ENCODE peak calls at places on chromosomes 5 and 9, in eight cellular contexts. One of them, this sample, is unnamed.

GRCh38 chr9:114011313-114011712 is 66.8 kb downstream of the AMBP start:
- DNase-seq in progenitor cell of endocrine pancreas: peak
- DNase-seq in transverse colon: no peak
- DNase-seq in activated B cell treated with CpG ODN at 0.5 μM for 24 hours: no peak
- DNase-seq in GM23338: no peak
- DNase-seq in mucosa of descending colon: peak
- DNase-seq in mesothelial cell of epicardium: no peak
- DNase-seq in cardiac muscle cell: no peak
- DNase-seq in this sample: no peak

GRCh38 chr5:10306806-10307205 is 896 bp downstream of the CMBL start:
- DNase-seq in progenitor cell of endocrine pancreas: no peak
- DNase-seq in transverse colon: no peak
- DNase-seq in activated B cell treated with CpG ODN at 0.5 μM for 24 hours: no peak
- DNase-seq in GM23338: no peak
- DNase-seq in mucosa of descending colon: no peak
- DNase-seq in mesothelial cell of epicardium: no peak
- DNase-seq in cardiac muscle cell: no peak
- DNase-seq in this sample: no peak

GRCh38 chr9:69564557-69564956 is 107.6 kb downstream of the APBA1 start:
- DNase-seq in progenitor cell of endocrine pancreas: no peak
- DNase-seq in transverse colon: no peak
- DNase-seq in activated B cell treated with CpG ODN at 0.5 μM for 24 hours: no peak
- DNase-seq in GM23338: no peak
- DNase-seq in mucosa of descending colon: no peak
- DNase-seq in mesothelial cell of epicardium: no peak
- DNase-seq in cardiac muscle cell: no peak
- DNase-seq in this sample: no peak

GRCh38 chr5:179180921-179181645 is 120.9 kb downstream of the ZNF354C start:
- DNase-seq in progenitor cell of endocrine pancreas: no peak
- DNase-seq in transverse colon: no peak
- DNase-seq in activated B cell treated with CpG ODN at 0.5 μM for 24 hours: no peak
- DNase-seq in GM23338: no peak
- DNase-seq in mucosa of descending colon: no peak
- DNase-seq in mesothelial cell of epicardium: no peak
- DNase-seq in cardiac muscle cell: no peak
- DNase-seq in this sample: no peak

GRCh38 chr5:98768160-98769005 is 5.1 kb upstream of the RGMB start:
- DNase-seq in progenitor cell of endocrine pancreas: peak
- DNase-seq in transverse colon: peak
- DNase-seq in activated B cell treated with CpG ODN at 0.5 μM for 24 hours: peak
- DNase-seq in GM23338: peak
- DNase-seq in mucosa of descending colon: peak
- DNase-seq in mesothelial cell of epicardium: no peak
- DNase-seq in cardiac muscle cell: peak
- DNase-seq in this sample: peak

GRCh38 chr5:175728316-175728715 is 70.4 kb downstream of the HRH2 start:
- DNase-seq in progenitor cell of endocrine pancreas: no peak
- DNase-seq in transverse colon: no peak
- DNase-seq in activated B cell treated with CpG ODN at 0.5 μM for 24 hours: no peak
- DNase-seq in GM23338: no peak
- DNase-seq in mucosa of descending colon: no peak
- DNase-seq in mesothelial cell of epicardium: no peak
- DNase-seq in cardiac muscle cell: peak
- DNase-seq in this sample: no peak

GRCh38 chr5:172897691-172898512 is 61.3 kb upstream of the RPL26L1 start:
- DNase-seq in progenitor cell of endocrine pancreas: no peak
- DNase-seq in transverse colon: no peak
- DNase-seq in activated B cell treated with CpG ODN at 0.5 μM for 24 hours: no peak
- DNase-seq in GM23338: no peak
- DNase-seq in mucosa of descending colon: no peak
- DNase-seq in mesothelial cell of epicardium: no peak
- DNase-seq in cardiac muscle cell: no peak
- DNase-seq in this sample: no peak

GRCh38 chr9:83280259-83280658 is 217.3 kb upstream of the RASEF start:
- DNase-seq in progenitor cell of endocrine pancreas: no peak
- DNase-seq in transverse colon: no peak
- DNase-seq in activated B cell treated with CpG ODN at 0.5 μM for 24 hours: no peak
- DNase-seq in GM23338: no peak
- DNase-seq in mucosa of descending colon: no peak
- DNase-seq in mesothelial cell of epicardium: no peak
- DNase-seq in cardiac muscle cell: no peak
- DNase-seq in this sample: no peak

GRCh38 chr9:77648458-77649108 is 461 bp upstream of the GNA14 start:
- DNase-seq in progenitor cell of endocrine pancreas: no peak
- DNase-seq in transverse colon: peak
- DNase-seq in activated B cell treated with CpG ODN at 0.5 μM for 24 hours: no peak
- DNase-seq in GM23338: peak
- DNase-seq in mucosa of descending colon: peak
- DNase-seq in mesothelial cell of epicardium: no peak
- DNase-seq in cardiac muscle cell: peak
- DNase-seq in this sample: no peak

GRCh38 chr5:38800515-38800914 is 45.3 kb upstream of the OSMR start:
- DNase-seq in progenitor cell of endocrine pancreas: no peak
- DNase-seq in transverse colon: no peak
- DNase-seq in activated B cell treated with CpG ODN at 0.5 μM for 24 hours: no peak
- DNase-seq in GM23338: no peak
- DNase-seq in mucosa of descending colon: no peak
- DNase-seq in mesothelial cell of epicardium: no peak
- DNase-seq in cardiac muscle cell: no peak
- DNase-seq in this sample: no peak

DNA sequence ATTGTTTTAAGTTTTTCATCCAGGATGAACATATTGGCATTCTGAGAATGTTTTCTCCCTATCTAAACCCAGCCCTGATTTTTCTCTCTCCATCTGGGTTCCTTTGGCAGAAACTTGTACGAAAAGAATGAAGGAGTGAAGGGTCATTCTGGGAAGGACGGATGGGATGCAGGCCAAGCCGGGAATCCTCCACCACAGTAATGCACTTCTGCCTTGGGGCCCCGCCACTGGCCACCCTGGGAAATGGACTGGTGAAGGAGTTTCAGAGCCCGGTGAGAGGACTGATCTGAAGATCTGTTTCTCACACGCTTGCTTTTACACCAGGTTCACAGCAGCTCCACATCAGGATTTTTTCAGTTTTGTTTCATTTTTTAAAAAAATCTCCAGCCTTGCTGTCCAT is 554.8 kb downstream of the BNC2 start:
- DNase-seq in progenitor cell of endocrine pancreas: no peak
- DNase-seq in transverse colon: no peak
- DNase-seq in activated B cell treated with CpG ODN at 0.5 μM for 24 hours: no peak
- DNase-seq in GM23338: no peak
- DNase-seq in mucosa of descending colon: no peak
- DNase-seq in mesothelial cell of epicardium: no peak
- DNase-seq in cardiac muscle cell: no peak
- DNase-seq in this sample: no peak
- TF ChIP-seq CTCF in progenitor cell of endocrine pancreas: no peak
- TF ChIP-seq CTCF in transverse colon: no peak
- TF ChIP-seq CTCF in activated B cell treated with CpG ODN at 0.5 μM for 24 hours: no peak
- TF ChIP-seq CTCF in GM23338: no peak
- TF ChIP-seq CTCF in mucosa of descending colon: no peak
- TF ChIP-seq CTCF in mesothelial cell of epicardium: no peak
- TF ChIP-seq CTCF in cardiac muscle cell: no peak
- TF ChIP-seq CTCF in this sample: no peak

GRCh38 chr9:136663311-136663679 is 579 bp downstream of the EGFL7 start:
- DNase-seq in progenitor cell of endocrine pancreas: no peak
- DNase-seq in transverse colon: no peak
- DNase-seq in activated B cell treated with CpG ODN at 0.5 μM for 24 hours: peak
- DNase-seq in GM23338: no peak
- DNase-seq in mucosa of descending colon: no peak
- DNase-seq in mesothelial cell of epicardium: no peak
- DNase-seq in cardiac muscle cell: no peak
- DNase-seq in this sample: no peak
- TF ChIP-seq CTCF in progenitor cell of endocrine pancreas: no peak
- TF ChIP-seq CTCF in transverse colon: no peak
- TF ChIP-seq CTCF in activated B cell treated with CpG ODN at 0.5 μM for 24 hours: no peak
- TF ChIP-seq CTCF in GM23338: no peak
- TF ChIP-seq CTCF in mucosa of descending colon: no peak
- TF ChIP-seq CTCF in mesothelial cell of epicardium: no peak
- TF ChIP-seq CTCF in cardiac muscle cell: no peak
- TF ChIP-seq CTCF in this sample: no peak

DNA sequence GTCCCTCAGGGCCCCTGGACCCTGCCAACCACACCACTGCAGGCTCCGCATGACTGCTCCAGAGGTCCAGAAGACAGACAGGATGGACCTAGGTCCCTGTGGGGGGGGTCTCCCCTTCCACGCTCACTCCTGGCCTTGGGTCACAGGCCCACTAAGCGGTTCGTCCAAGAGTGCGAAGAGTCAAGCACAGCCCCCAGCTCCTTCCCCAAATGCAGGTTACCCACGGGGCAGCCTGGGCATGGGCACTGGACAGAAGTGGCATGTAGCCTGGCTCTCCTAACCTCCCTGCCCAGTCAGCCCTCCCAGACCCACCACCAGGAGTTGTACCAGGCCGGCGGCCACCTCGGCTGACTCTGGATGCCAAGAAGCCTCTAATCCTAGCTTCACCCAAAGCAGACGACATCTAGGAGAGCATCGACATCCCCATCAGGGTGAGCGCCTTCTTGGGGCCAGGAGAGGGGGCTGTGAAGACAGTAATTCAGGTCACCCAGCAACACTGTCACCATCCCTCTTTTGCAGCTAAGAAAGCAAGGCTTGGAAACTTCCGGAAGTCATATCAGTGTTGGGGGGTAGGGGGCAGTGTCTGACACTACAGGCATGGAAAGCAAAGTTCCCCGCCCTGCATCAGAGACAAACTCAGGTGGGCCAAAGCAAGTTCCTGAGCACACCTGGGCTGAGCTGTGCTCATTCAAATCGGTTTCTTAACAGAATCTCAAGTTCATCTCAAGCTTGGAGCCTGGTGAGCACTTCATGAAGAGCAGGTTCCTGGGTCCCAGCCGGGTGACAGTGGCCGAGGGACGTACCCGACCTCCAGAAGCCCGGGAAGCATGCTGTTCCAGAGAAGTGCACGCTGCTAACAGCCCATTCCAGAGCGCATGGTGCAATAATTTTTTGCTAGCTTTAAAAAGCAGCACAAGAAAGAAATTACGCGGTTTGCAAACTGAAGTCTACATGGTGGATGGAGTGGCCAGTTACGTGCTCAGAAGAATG is 68.7 kb downstream of the SEMA4D start:
- DNase-seq in progenitor cell of endocrine pancreas: no peak
- DNase-seq in transverse colon: peak
- DNase-seq in activated B cell treated with CpG ODN at 0.5 μM for 24 hours: no peak
- DNase-seq in GM23338: peak
- DNase-seq in mucosa of descending colon: no peak
- DNase-seq in mesothelial cell of epicardium: no peak
- DNase-seq in cardiac muscle cell: peak
- DNase-seq in this sample: no peak
- TF ChIP-seq CTCF in progenitor cell of endocrine pancreas: peak
- TF ChIP-seq CTCF in transverse colon: peak
- TF ChIP-seq CTCF in activated B cell treated with CpG ODN at 0.5 μM for 24 hours: no peak
- TF ChIP-seq CTCF in GM23338: peak
- TF ChIP-seq CTCF in mucosa of descending colon: no peak
- TF ChIP-seq CTCF in mesothelial cell of epicardium: no peak
- TF ChIP-seq CTCF in cardiac muscle cell: peak
- TF ChIP-seq CTCF in this sample: no peak

DNA sequence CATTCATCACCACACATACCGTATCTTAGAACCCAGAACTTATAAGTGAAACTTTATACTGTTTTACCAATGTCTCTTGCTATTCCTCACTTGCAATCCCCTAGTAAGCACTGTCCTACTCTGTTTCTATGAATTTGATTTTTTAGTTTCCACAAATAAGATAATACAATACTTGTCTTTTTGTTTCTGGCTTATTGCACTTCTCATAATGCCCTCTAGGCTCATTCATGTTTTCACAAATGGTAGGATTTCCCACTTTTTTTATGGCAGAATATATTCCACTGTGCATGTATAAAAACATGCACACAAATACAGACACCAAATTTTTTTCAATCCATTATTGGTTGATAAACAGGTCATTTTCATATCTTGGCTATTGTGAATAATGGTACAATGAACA is 1742.3 kb upstream of the NUDT12 start:
- DNase-seq in progenitor cell of endocrine pancreas: no peak
- DNase-seq in transverse colon: no peak
- DNase-seq in activated B cell treated with CpG ODN at 0.5 μM for 24 hours: no peak
- DNase-seq in GM23338: no peak
- DNase-seq in mucosa of descending colon: no peak
- DNase-seq in mesothelial cell of epicardium: no peak
- DNase-seq in cardiac muscle cell: no peak
- DNase-seq in this sample: no peak
- TF ChIP-seq CTCF in progenitor cell of endocrine pancreas: peak
- TF ChIP-seq CTCF in transverse colon: no peak
- TF ChIP-seq CTCF in activated B cell treated with CpG ODN at 0.5 μM for 24 hours: no peak
- TF ChIP-seq CTCF in GM23338: peak
- TF ChIP-seq CTCF in mucosa of descending colon: no peak
- TF ChIP-seq CTCF in mesothelial cell of epicardium: peak
- TF ChIP-seq CTCF in cardiac muscle cell: no peak
- TF ChIP-seq CTCF in this sample: no peak

GRCh38 chr5:121873409-121873808 is 21.7 kb downstream of the FTMT start:
- DNase-seq in progenitor cell of endocrine pancreas: no peak
- DNase-seq in transverse colon: no peak
- DNase-seq in activated B cell treated with CpG ODN at 0.5 μM for 24 hours: no peak
- DNase-seq in GM23338: no peak
- DNase-seq in mucosa of descending colon: no peak
- DNase-seq in mesothelial cell of epicardium: no peak
- DNase-seq in cardiac muscle cell: no peak
- DNase-seq in this sample: no peak

GRCh38 chr5:121867403-121867802 is 15.7 kb downstream of the FTMT start:
- DNase-seq in progenitor cell of endocrine pancreas: no peak
- DNase-seq in transverse colon: no peak
- DNase-seq in activated B cell treated with CpG ODN at 0.5 μM for 24 hours: no peak
- DNase-seq in GM23338: peak
- DNase-seq in mucosa of descending colon: no peak
- DNase-seq in mesothelial cell of epicardium: no peak
- DNase-seq in cardiac muscle cell: no peak
- DNase-seq in this sample: no peak

GRCh38 chr5:121872846-121873245 is 21.2 kb downstream of the FTMT start:
- DNase-seq in progenitor cell of endocrine pancreas: no peak
- DNase-seq in transverse colon: no peak
- DNase-seq in activated B cell treated with CpG ODN at 0.5 μM for 24 hours: no peak
- DNase-seq in GM23338: no peak
- DNase-seq in mucosa of descending colon: no peak
- DNase-seq in mesothelial cell of epicardium: no peak
- DNase-seq in cardiac muscle cell: no peak
- DNase-seq in this sample: no peak

DNA sequence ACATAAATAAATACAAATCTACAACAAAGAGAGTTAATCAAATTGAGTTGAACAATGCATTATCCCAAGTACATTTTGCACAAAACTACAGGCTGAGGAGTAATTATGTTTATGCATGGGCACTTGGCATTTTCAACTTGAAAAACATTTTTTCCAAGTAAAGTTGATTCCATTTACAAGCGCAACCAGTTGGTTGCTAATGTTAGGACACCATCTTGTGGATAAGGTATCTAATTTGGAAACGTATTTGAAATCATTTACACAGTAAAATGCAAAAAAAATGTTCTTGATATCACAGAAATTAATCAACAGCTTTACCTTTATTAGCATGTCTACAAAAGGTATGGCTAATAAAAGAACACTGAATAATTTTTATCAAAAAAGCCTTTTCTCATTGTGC is 18.8 kb downstream of the FTMT start:
- DNase-seq in progenitor cell of endocrine pancreas: no peak
- DNase-seq in transverse colon: no peak
- DNase-seq in activated B cell treated with CpG ODN at 0.5 μM for 24 hours: no peak
- DNase-seq in GM23338: peak
- DNase-seq in mucosa of descending colon: no peak
- DNase-seq in mesothelial cell of epicardium: no peak
- DNase-seq in cardiac muscle cell: no peak
- DNase-seq in this sample: no peak
- TF ChIP-seq CTCF in progenitor cell of endocrine pancreas: peak
- TF ChIP-seq CTCF in transverse colon: no peak
- TF ChIP-seq CTCF in activated B cell treated with CpG ODN at 0.5 μM for 24 hours: no peak
- TF ChIP-seq CTCF in GM23338: peak
- TF ChIP-seq CTCF in mucosa of descending colon: no peak
- TF ChIP-seq CTCF in mesothelial cell of epicardium: no peak
- TF ChIP-seq CTCF in cardiac muscle cell: no peak
- TF ChIP-seq CTCF in this sample: no peak

This sample was measured in omental fat pad.